ENCODE peak calls at places on chromosomes 4 and X, in five cellular contexts. One of them, this sample, is unnamed.

GRCh38 chr4:48746608-48747374 is 33.3 kb downstream of the FRYL start:
- DNase-seq in WTC11: no peak
- DNase-seq in K562: no peak
- DNase-seq in A549: no peak
- DNase-seq in GM12878: no peak
- DNase-seq in this sample: no peak

GRCh38 chr4:106320235-106320634 is 3.9 kb downstream of the AIMP1 start:
- DNase-seq in WTC11: no peak
- DNase-seq in K562: no peak
- DNase-seq in A549: no peak
- DNase-seq in GM12878: no peak
- DNase-seq in this sample: no peak

GRCh38 chr4:83855044-83855443 is 319.1 kb downstream of the GPAT3 start:
- DNase-seq in WTC11: no peak
- DNase-seq in K562: no peak
- DNase-seq in A549: peak
- DNase-seq in GM12878: no peak
- DNase-seq in this sample: peak

GRCh38 chr4:145061325-145061920 is 36.6 kb downstream of the ANAPC10 start:
- DNase-seq in WTC11: no peak
- DNase-seq in K562: peak
- DNase-seq in A549: no peak
- DNase-seq in GM12878: no peak
- DNase-seq in this sample: peak

GRCh38 chr4:105895324-105895608 is at the start of gene NPNT:
- DNase-seq in WTC11: no peak
- DNase-seq in K562: no peak
- DNase-seq in A549: no peak
- DNase-seq in GM12878: no peak
- DNase-seq in this sample: no peak

GRCh38 chr4:11589676-11590075 is 161.0 kb upstream of the HS3ST1 start:
- DNase-seq in WTC11: no peak
- DNase-seq in K562: no peak
- DNase-seq in A549: no peak
- DNase-seq in GM12878: no peak
- DNase-seq in this sample: no peak

GRCh38 chr4:3481113-3481531 is 18.0 kb downstream of the DOK7 start:
- DNase-seq in WTC11: no peak
- DNase-seq in K562: no peak
- DNase-seq in A549: no peak
- DNase-seq in GM12878: no peak
- DNase-seq in this sample: no peak

GRCh38 chr4:110518889-110519490 is 43.0 kb downstream of the ENPEP start:
- DNase-seq in WTC11: no peak
- DNase-seq in K562: peak
- DNase-seq in A549: no peak
- DNase-seq in GM12878: no peak
- DNase-seq in this sample: peak

GRCh38 chr4:61522312-61522711 is 322.2 kb downstream of the ADGRL3 start:
- DNase-seq in WTC11: no peak
- DNase-seq in K562: no peak
- DNase-seq in A549: no peak
- DNase-seq in GM12878: no peak
- DNase-seq in this sample: no peak

GRCh38 chr4:114890773-114891172 is 222.6 kb downstream of the NDST4 start:
- DNase-seq in WTC11: no peak
- DNase-seq in K562: no peak
- DNase-seq in A549: no peak
- DNase-seq in GM12878: no peak
- DNase-seq in this sample: no peak

GRCh38 chr4:48571471-48571870 is 81.4 kb downstream of the ZAR1 start:
- DNase-seq in WTC11: no peak
- DNase-seq in K562: no peak
- DNase-seq in A549: no peak
- DNase-seq in GM12878: no peak
- DNase-seq in this sample: no peak

GRCh38 chrX:16743604-16744325 is 24.4 kb downstream of the SYAP1 start:
- DNase-seq in WTC11: no peak
- DNase-seq in K562: no peak
- DNase-seq in A549: no peak
- DNase-seq in GM12878: no peak
- DNase-seq in this sample: no peak
- TF ChIP-seq ESRRA in WTC11: no peak
- TF ChIP-seq ESRRA in K562: no peak
- TF ChIP-seq ESRRA in A549: no peak
- TF ChIP-seq ESRRA in GM12878: no peak
- TF ChIP-seq ESRRA in this sample: no peak

DNA sequence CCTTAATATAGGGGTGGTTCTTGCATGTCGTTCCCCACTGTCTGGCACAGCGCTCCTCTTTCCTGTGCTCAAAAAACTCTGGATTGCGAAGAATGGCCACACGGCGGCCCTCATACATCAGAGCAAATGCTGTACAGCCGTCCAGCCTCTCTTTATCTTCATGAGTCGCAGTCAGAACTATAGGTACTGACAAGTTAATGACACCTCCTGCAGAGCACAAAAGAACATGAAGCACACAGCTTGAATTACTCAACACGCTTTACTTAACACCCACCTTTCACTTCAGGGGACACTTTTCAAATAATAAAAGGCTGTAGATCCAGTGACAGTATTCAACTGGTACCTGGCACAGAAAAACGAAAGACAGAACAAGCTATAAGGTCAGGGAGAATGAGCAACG is 65.3 kb downstream of the PAPSS1 start:
- DNase-seq in WTC11: peak
- DNase-seq in K562: peak
- DNase-seq in A549: no peak
- DNase-seq in GM12878: no peak
- DNase-seq in this sample: peak
- TF ChIP-seq ESRRA in WTC11: no peak
- TF ChIP-seq ESRRA in K562: no peak
- TF ChIP-seq ESRRA in A549: no peak
- TF ChIP-seq ESRRA in GM12878: no peak
- TF ChIP-seq ESRRA in this sample: no peak

DNA sequence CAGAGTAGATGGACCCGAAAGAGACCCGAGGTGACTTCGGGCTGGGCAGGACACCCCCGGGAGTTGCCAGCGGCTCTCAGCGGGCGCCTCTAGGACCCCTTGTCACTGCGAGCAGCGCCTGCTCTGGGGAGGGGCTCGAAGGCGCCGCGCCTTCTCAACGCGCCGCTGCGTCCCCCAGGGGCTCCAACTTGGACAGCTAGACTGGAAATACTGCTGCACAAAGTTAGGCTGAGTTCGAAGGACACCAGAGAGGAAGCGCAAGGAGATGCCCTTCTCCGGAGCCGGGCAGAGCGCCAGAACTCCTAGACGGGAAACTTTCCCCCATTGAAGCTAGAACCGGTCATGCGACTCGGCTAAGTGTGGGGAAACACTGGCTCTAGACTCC is 493 bp upstream of the KCNIP4 start:
- DNase-seq in WTC11: no peak
- DNase-seq in K562: no peak
- DNase-seq in A549: no peak
- DNase-seq in GM12878: no peak
- DNase-seq in this sample: no peak
- TF ChIP-seq ESRRA in WTC11: no peak
- TF ChIP-seq ESRRA in K562: no peak
- TF ChIP-seq ESRRA in A549: no peak
- TF ChIP-seq ESRRA in GM12878: no peak
- TF ChIP-seq ESRRA in this sample: no peak

GRCh38 chrX:34972206-34972605 is 29.6 kb downstream of the FAM47B start:
- DNase-seq in WTC11: no peak
- DNase-seq in K562: no peak
- DNase-seq in A549: no peak
- DNase-seq in GM12878: no peak
- DNase-seq in this sample: no peak

GRCh38 chrX:34978171-34978570 is 35.6 kb downstream of the FAM47B start:
- DNase-seq in WTC11: no peak
- DNase-seq in K562: no peak
- DNase-seq in A549: no peak
- DNase-seq in GM12878: no peak
- DNase-seq in this sample: no peak
- TF ChIP-seq ESRRA in WTC11: no peak
- TF ChIP-seq ESRRA in K562: no peak
- TF ChIP-seq ESRRA in A549: no peak
- TF ChIP-seq ESRRA in GM12878: no peak
- TF ChIP-seq ESRRA in this sample: no peak

GRCh38 chrX:118988913-118989312 is 14.5 kb downstream of the LONRF3 start:
- DNase-seq in WTC11: no peak
- DNase-seq in K562: no peak
- DNase-seq in A549: no peak
- DNase-seq in GM12878: no peak
- DNase-seq in this sample: no peak

GRCh38 chrX:118990512-118991227 is 16.3 kb downstream of the LONRF3 start:
- DNase-seq in WTC11: no peak
- DNase-seq in K562: no peak
- DNase-seq in A549: no peak
- DNase-seq in GM12878: no peak
- DNase-seq in this sample: no peak

GRCh38 chrX:118989886-118990285 is 15.5 kb downstream of the LONRF3 start:
- DNase-seq in WTC11: no peak
- DNase-seq in K562: no peak
- DNase-seq in A549: no peak
- DNase-seq in GM12878: no peak
- DNase-seq in this sample: no peak
- TF ChIP-seq ESRRA in WTC11: no peak
- TF ChIP-seq ESRRA in K562: no peak
- TF ChIP-seq ESRRA in A549: no peak
- TF ChIP-seq ESRRA in GM12878: no peak
- TF ChIP-seq ESRRA in this sample: no peak

This sample was measured in HepG2.